ENCODE peak calls at places on chromosomes 2 and 18, in five cellular contexts. Z, R, V, S and H are unnamed samples.

GRCh38 chr2:67393237-67393636 is 3.9 kb upstream of the ETAA1 start:
- DNase-seq in Z (no peak), R (no peak), V (no peak), S (no peak), H (peak)

GRCh38 chr2:231068525-231069222 is 12.0 kb downstream of the PSMD1 start:
- DNase-seq in S (no peak), R (peak), Z (no peak), V (peak), H (peak)

GRCh38 chr18:77100751-77101355 is 31.7 kb downstream of the MBP start:
- DNase-seq in Z (no peak), S (no peak), V (peak), R (peak), H (peak)

GRCh38 chr2:129757366-129757914 is 222.0 kb upstream of the RAB6C start:
- DNase-seq in R (no peak), S (no peak), Z (no peak), V (no peak), H (no peak)

GRCh38 chr18:47248610-47249343 is 2.7 kb downstream of the SKOR2 start:
- DNase-seq in S (no peak), V (peak), R (no peak), Z (no peak), H (no peak)

GRCh38 chr2:221779614-221780067 is 207.5 kb upstream of the EPHA4 start:
- DNase-seq in S (no peak), R (peak), V (no peak), Z (peak), H (peak)

GRCh38 chr2:142286618-142287017 is 155.8 kb upstream of the LRP1B start:
- DNase-seq in V (peak), S (peak), Z (no peak), R (no peak), H (peak)

GRCh38 chr18:79952996-79953559 is 1.6 kb upstream of the SLC66A2 start:
- DNase-seq in Z (no peak), R (no peak), V (no peak), S (no peak), H (no peak)

DNA sequence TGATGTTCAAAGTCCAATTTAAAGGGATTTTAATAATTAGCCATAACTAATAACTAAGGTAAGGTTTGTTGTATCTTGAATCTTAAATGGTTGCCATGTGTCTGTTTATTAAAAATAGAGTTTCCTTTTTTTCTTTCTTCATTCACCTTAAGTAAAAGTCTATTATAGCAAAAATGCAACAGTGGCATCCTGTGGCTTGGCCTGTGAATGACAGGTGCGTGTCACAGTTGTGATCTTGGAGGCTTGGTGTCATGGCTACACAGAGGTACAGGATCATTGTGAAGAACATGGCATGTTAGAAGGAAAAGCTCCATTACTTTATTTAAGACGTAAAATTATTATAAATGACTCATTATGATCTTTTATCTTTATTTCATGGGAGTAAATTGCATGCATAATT is 246.1 kb downstream of the BCL2 start:
- DNase-seq in R (no peak), Z (no peak), V (no peak), S (no peak), H (no peak)
- TF ChIP-seq CTCF in R (no peak), Z (no peak), V (no peak), S (no peak), H (no peak)

DNA sequence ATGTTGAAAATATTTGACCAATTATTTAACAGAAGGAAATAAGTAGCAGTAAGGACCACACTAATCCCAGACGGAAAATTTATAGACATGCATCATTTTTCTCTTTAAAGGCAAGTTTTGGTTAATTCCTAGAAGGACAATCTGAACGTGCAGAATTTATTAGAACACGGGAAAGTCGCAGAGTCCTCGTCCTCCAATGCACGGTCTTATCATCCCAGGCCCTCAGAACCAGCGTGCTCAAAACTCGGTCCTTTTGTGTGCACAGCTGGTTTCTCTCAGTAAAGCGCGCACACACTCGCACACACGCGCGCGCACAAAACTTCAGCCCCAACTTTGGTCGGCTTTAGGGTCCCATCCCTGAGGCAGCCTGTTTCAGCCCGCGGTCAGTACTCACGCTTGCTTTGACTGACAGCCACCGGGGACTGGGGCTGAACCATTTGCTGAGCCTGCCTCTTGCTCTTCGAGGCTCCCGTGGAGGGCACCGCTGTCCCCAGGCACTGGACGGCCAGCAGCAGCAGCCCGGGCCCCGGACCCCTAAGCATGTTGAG is 533 bp downstream of the FN1 start:
- DNase-seq in V (no peak), S (peak), R (no peak), Z (peak), H (no peak)
- H3K4me3 ChIP-seq in V (peak), S (peak), R (peak), Z (peak), H (peak)

GRCh38 chr2:187500585-187501359 is 52.7 kb upstream of the CALCRL start:
- DNase-seq in Z (no peak), R (peak), S (no peak), V (no peak), H (peak)
- TF ChIP-seq CTCF in Z (no peak), R (peak), S (no peak), V (no peak), H (no peak)

DNA sequence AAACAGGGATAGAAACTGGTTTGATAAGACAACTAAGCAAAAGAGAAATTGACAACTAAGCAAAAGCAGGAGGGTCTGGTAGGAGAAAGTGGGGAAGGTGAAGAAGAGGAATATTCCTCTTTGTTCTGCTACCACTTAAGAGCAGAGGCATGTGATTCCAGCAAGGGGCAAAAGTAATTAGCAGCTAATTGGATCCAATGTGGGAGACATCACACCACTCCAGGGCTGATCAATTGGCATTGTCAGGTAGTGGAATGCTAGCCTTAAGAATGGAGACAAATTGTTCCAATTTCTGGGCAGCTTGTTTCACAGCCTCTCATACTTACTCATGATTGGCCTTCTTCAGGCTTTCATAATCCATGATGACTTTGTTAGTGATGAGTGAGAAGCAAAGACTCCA is 547.1 kb upstream of the GCFC2 start:
- DNase-seq in V (no peak), Z (no peak), S (no peak), R (no peak), H (peak)
- H3K4me3 ChIP-seq in V (no peak), Z (no peak), S (no peak), R (no peak), H (no peak)

DNA sequence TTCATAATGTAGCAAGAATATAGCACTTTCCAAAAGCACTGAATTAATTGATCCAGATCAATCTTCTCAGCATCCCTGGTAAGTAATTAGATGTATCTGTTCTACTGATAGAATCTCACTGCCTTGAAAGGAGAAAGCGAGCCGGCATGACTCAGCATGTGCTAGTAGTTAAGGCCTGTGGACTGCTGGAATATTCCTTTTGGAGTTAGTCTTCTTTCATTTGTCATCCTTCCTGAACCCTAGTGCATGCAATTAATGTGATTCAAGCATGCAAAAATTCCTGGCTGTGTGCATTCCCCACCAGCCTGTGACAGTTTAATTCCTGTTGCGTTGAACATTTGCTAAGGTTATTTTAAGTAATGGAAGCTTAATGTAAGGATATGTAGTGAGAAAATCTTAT is 128.6 kb downstream of the ARL6IP6 start:
- DNase-seq in Z (no peak), V (no peak), S (no peak), R (peak), H (peak)
- TF ChIP-seq CTCF in Z (no peak), V (no peak), S (no peak), R (no peak), H (no peak)

GRCh38 chr2:9434484-9434883 is 11.0 kb downstream of the CPSF3 start:
- DNase-seq in Z (no peak), R (no peak), S (no peak), V (no peak), H (no peak)
- H3K4me3 ChIP-seq in Z (no peak), R (no peak), S (no peak), V (no peak), H (no peak)